ENCODE peak calls at places on chromosomes 3 and 15, in five cellular contexts. O is stomach, V is mucosa of descending colon, N is H1, P is AG10803. F is an unnamed sample.

GRCh38 chr3:97010881-97011657 is 196.7 kb downstream of the EPHA6 start:
- DNase-seq in V (no peak), N (no peak), P (no peak), O (no peak), F (no peak)

GRCh38 chr3:84125760-84126159 is 833.0 kb upstream of the CADM2 start:
- DNase-seq in V (no peak), P (no peak), N (no peak), O (no peak), F (no peak)

GRCh38 chr15:38252481-38253311 is at the start of gene SPRED1:
- DNase-seq in P (peak), V (peak), O (peak), N (no peak), F (no peak)

GRCh38 chr3:183180105-183180763 is 17.7 kb upstream of the LAMP3 start:
- DNase-seq in V (no peak), O (no peak), N (no peak), P (no peak), F (no peak)

GRCh38 chr3:48013288-48013980 is 2.8 kb downstream of the MAP4 start:
- DNase-seq in N (no peak), V (no peak), O (peak), P (peak), F (peak)

GRCh38 chr3:76886761-76887500 is 153.0 kb upstream of the ROBO2 start:
- DNase-seq in V (no peak), N (no peak), O (no peak), P (no peak), F (no peak)

GRCh38 chr3:32340039-32340438 is 51.6 kb upstream of the CMTM7 start:
- DNase-seq in P (peak), N (no peak), O (no peak), V (peak), F (peak)

GRCh38 chr15:79028411-79028964 is 62.1 kb downstream of the RASGRF1 start:
- DNase-seq in O (no peak), V (peak), P (peak), N (peak), F (peak)

GRCh38 chr3:172709776-172710708 is 825 bp downstream of the NCEH1 start:
- DNase-seq in P (peak), N (no peak), V (peak), O (peak), F (peak)

GRCh38 chr15:97959738-97960363 is 652 bp upstream of the ARRDC4 start:
- DNase-seq in O (no peak), V (peak), N (no peak), P (no peak), F (peak)

GRCh38 chr15:40525855-40526254 is 39.0 kb downstream of the CCDC32 start:
- DNase-seq in O (no peak), N (no peak), P (no peak), V (no peak), F (no peak)

GRCh38 chr15:38441130-38441519 is 12.8 kb upstream of the FAM98B start:
- DNase-seq in V (no peak), P (no peak), O (no peak), N (no peak), F (no peak)

GRCh38 chr3:194938845-194939531 is 253.3 kb downstream of the FAM43A start:
- DNase-seq in O (no peak), N (no peak), V (peak), P (peak), F (no peak)

GRCh38 chr3:157146664-157147082 is 13.3 kb downstream of the CCNL1 start:
- DNase-seq in N (no peak), P (no peak), V (no peak), O (no peak), F (no peak)

GRCh38 chr3:175150812-175151411 is 291.8 kb downstream of the NAALADL2 start:
- DNase-seq in O (no peak), V (peak), P (no peak), N (no peak), F (peak)

GRCh38 chr3:67653425-67654098 is 850 bp downstream of the SUCLG2 start:
- DNase-seq in N (no peak), V (no peak), P (no peak), O (no peak), F (peak)

GRCh38 chr3:10930641-10931040 is 61.9 kb upstream of the SLC6A1 start:
- DNase-seq in V (no peak), O (peak), N (no peak), P (no peak), F (no peak)

GRCh38 chr15:34682673-34683072 is 72.1 kb downstream of the GJD2 start:
- DNase-seq in O (no peak), V (no peak), P (peak), N (no peak), F (peak)

GRCh38 chr3:179149239-179149887 is 1.2 kb downstream of the PIK3CA start:
- DNase-seq in P (peak), N (no peak), O (no peak), V (peak), F (peak)

GRCh38 chr3:113057117-113057516 is 66.3 kb downstream of the GTPBP8 start:
- DNase-seq in N (no peak), V (no peak), O (no peak), P (no peak), F (no peak)

GRCh38 chr3:44827196-44827595 is 34.5 kb upstream of the TMEM42 start:
- DNase-seq in V (no peak), P (no peak), O (no peak), N (no peak), F (no peak)

GRCh38 chr15:38254065-38254883 is 1.6 kb downstream of the SPRED1 start:
- DNase-seq in N (no peak), P (peak), V (peak), O (peak), F (peak)

GRCh38 chr3:45272828-45273470 is 46.9 kb upstream of the TMEM158 start:
- DNase-seq in N (no peak), V (no peak), O (no peak), P (no peak), F (no peak)

GRCh38 chr15:91407237-91407889 is 307.3 kb downstream of the SV2B start:
- DNase-seq in N (no peak), O (no peak), V (peak), P (peak), F (peak)

GRCh38 chr3:16073218-16073617 is 101.3 kb upstream of the GALNT15 start:
- DNase-seq in V (peak), P (no peak), O (no peak), N (no peak), F (no peak)

GRCh38 chr3:195760345-195760983 is 39.7 kb downstream of the MUC20 start:
- DNase-seq in O (no peak), N (no peak), P (no peak), V (no peak), F (no peak)

GRCh38 chr15:48642795-48643194 is 2.7 kb downstream of the FBN1 start:
- DNase-seq in V (no peak), P (peak), N (no peak), O (no peak), F (no peak)

GRCh38 chr3:123449986-123450474 is 1.1 kb upstream of the ADCY5 start:
- DNase-seq in N (no peak), O (no peak), P (no peak), V (peak), F (no peak)

GRCh38 chr3:27254896-27255295 is 114.3 kb downstream of the NEK10 start:
- DNase-seq in P (no peak), N (no peak), O (no peak), V (no peak), F (no peak)

GRCh38 chr3:27252646-27253045 is 116.5 kb downstream of the NEK10 start:
- DNase-seq in O (no peak), N (no peak), P (peak), V (no peak), F (no peak)

GRCh38 chr3:27253391-27253790 is 115.8 kb downstream of the NEK10 start:
- DNase-seq in N (no peak), O (no peak), P (no peak), V (no peak), F (no peak)

GRCh38 chr3:27253831-27254230 is 115.4 kb downstream of the NEK10 start:
- DNase-seq in O (peak), P (peak), N (peak), V (peak), F (peak)
- TF ChIP-seq CTCF in O (no peak), P (peak), N (peak), V (peak), F (peak)

GRCh38 chr15:39509941-39510845 is 70.7 kb upstream of the THBS1 start:
- DNase-seq in V (no peak), N (no peak), O (no peak), P (no peak), F (no peak)

GRCh38 chr15:39514933-39515332 is 65.9 kb upstream of the THBS1 start:
- DNase-seq in O (no peak), N (no peak), P (no peak), V (no peak), F (no peak)

GRCh38 chr15:39508536-39508935 is 72.3 kb upstream of the THBS1 start:
- DNase-seq in O (no peak), V (no peak), P (peak), N (no peak), F (no peak)

GRCh38 chr15:39511000-39511914 is 69.6 kb upstream of the THBS1 start:
- DNase-seq in V (no peak), N (no peak), O (no peak), P (peak), F (peak)

DNA sequence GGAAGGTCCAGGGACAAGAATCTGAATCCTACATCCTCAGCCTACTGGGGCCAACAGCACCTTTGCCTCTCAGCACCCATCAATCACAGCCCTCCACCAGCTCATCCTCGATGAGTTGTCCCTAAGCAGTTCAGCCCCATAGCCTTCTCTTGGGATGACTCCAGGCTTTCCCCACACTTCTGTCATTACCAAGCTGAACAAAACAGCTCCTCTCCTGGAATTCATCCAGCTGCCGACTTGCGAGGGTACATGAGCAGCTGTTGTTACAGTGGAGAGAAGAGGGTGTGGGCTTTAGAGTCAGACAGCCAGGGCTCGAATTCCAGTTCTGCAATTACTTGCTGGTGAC is 69.0 kb upstream of the THBS1 start:
- DNase-seq in P (peak), N (no peak), V (no peak), O (no peak), F (no peak)
- H3K4me3 ChIP-seq in P (no peak), N (no peak), V (no peak), O (no peak), F (no peak)

GRCh38 chr3:36740822-36741221 is 23.5 kb downstream of the DCLK3 start:
- DNase-seq in P (no peak), O (no peak), V (no peak), N (no peak), F (no peak)

GRCh38 chr3:36743821-36744220 is 20.5 kb downstream of the DCLK3 start:
- DNase-seq in N (no peak), O (no peak), V (no peak), P (no peak), F (no peak)

GRCh38 chr3:36744770-36745169 is 19.6 kb downstream of the DCLK3 start:
- DNase-seq in V (no peak), P (no peak), N (no peak), O (no peak), F (no peak)

GRCh38 chr3:36738701-36739100 is 25.7 kb downstream of the DCLK3 start:
- DNase-seq in V (no peak), P (no peak), O (no peak), N (no peak), F (no peak)

GRCh38 chr3:36741285-36741684 is 23.1 kb downstream of the DCLK3 start:
- DNase-seq in O (no peak), P (peak), V (no peak), N (no peak), F (peak)
- TF ChIP-seq CTCF in O (no peak), P (peak), V (no peak), N (peak), F (peak)

GRCh38 chr15:65792988-65793812 is 1.1 kb upstream of the DENND4A start:
- DNase-seq in N (no peak), V (no peak), P (no peak), O (no peak), F (no peak)
- H3K4me3 ChIP-seq in N (peak), V (no peak), P (peak), O (peak), F (peak)

GRCh38 chr3:86948840-86949239 is 42.1 kb downstream of the VGLL3 start:
- DNase-seq in O (no peak), N (no peak), P (peak), V (no peak), F (peak)

GRCh38 chr3:86954226-86954625 is 36.7 kb downstream of the VGLL3 start:
- DNase-seq in N (no peak), V (no peak), P (no peak), O (no peak), F (peak)

GRCh38 chr3:86951343-86951742 is 39.6 kb downstream of the VGLL3 start:
- DNase-seq in P (peak), O (no peak), V (no peak), N (no peak), F (peak)

GRCh38 chr3:86949850-86950249 is 41.1 kb downstream of the VGLL3 start:
- DNase-seq in V (no peak), P (peak), O (no peak), N (no peak), F (peak)

DNA sequence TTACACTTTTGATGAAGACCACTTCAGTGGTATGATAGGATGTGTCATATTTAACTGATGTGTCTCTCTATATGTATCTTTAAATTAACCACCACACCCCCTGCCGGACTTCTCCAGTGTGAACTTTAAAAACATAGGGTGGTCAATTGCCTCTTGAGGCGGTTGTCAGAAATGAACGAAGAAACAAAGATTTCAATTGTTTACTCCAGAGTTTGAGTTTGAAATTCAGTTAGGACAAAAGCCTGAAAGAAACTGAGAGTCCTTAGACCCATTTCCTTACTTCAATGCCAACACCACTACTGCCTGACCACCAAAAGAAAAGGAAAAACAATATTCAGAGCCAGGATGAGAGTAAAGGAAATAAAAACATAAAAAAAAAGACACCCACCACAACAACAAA is 40.2 kb downstream of the VGLL3 start:
- DNase-seq in N (no peak), P (no peak), V (no peak), O (no peak), F (no peak)
- TF ChIP-seq CTCF in N (no peak), P (no peak), V (no peak), O (no peak), F (no peak)

GRCh38 chr15:67147410-67147949 is 82.1 kb downstream of the SMAD3 start:
- DNase-seq in N (no peak), O (no peak), V (no peak), P (no peak), F (no peak)

GRCh38 chr15:67146214-67146613 is 80.8 kb downstream of the SMAD3 start:
- DNase-seq in N (no peak), V (peak), P (peak), O (peak), F (peak)

GRCh38 chr15:67145710-67146109 is 80.3 kb downstream of the SMAD3 start:
- DNase-seq in V (no peak), O (no peak), P (no peak), N (no peak), F (no peak)

GRCh38 chr15:67148196-67148701 is 82.8 kb downstream of the SMAD3 start:
- DNase-seq in N (no peak), V (no peak), O (no peak), P (peak), F (peak)

DNA sequence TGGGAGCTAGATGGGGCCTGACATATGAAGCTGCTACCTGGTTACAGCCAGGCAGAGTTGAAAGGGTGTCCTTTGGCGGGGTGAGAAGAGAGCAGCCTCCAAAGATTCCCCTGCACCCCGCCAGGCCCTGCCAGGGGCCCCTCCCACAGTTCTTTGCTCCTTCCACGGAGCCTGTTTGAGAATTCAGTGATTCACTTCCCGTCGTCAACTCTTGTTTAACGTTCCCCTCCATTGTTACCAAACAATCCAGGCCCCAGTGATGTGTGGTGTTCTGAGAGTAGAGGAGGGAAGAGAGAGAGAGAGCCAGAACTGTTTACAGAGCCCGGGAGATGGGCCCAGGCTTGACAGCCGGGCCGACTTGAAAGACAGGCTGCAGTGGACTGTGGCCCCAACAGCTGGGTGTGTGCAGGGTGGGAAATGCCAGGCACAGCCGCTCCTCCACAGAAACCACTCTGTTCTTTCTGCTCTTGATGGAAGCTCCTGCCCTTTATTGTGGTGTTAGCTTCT is 81.5 kb downstream of the SMAD3 start:
- DNase-seq in O (no peak), N (no peak), P (peak), V (peak), F (peak)
- H3K4me3 ChIP-seq in O (no peak), N (no peak), P (no peak), V (no peak), F (no peak)

GRCh38 chr3:51819151-51819550 is 40.1 kb upstream of the IQCF6 start:
- DNase-seq in O (no peak), V (no peak), N (no peak), P (no peak), F (no peak)

GRCh38 chr3:51814034-51814433 is 35.0 kb upstream of the IQCF6 start:
- DNase-seq in P (no peak), V (no peak), N (no peak), O (no peak), F (no peak)

GRCh38 chr3:51815614-51816013 is 36.6 kb upstream of the IQCF6 start:
- DNase-seq in O (no peak), N (no peak), V (no peak), P (no peak), F (no peak)

GRCh38 chr3:51817375-51817774 is 38.3 kb upstream of the IQCF6 start:
- DNase-seq in P (no peak), V (no peak), O (no peak), N (no peak), F (no peak)

DNA sequence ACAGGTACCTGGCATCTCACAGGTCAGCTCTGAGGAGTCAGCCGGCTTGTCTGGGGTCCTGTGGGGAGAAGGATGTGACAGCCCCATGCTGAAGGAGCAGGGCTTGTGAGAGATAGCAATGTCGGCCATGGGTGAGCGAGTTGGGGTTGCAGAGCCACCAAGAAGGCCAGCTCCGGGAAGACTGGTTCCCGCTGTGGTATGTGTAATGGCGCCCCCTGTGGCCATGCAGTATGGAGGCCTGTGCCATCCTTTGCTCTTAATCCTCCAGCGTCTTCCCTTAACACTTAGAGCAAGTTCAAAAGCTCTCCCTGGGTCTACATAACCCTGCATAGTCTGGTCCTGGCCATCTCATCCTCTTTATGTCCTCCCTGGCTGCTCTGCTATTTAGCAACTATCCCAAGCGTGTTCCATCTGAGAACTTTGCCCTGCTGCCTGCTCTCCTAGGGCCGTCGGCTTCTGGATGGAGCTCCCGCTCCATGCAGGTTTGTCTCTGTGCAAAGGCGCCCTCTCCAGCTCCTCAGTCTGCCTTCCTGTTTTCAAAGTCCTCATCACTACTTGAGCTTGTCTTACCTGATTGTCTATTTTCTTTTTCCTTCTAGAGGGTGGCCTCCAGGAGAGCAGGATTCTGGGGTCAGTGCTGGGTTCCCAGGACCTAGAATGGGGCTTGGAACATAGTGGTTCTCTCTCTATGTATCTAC is 40.8 kb upstream of the IQCF6 start:
- DNase-seq in V (no peak), P (no peak), N (peak), O (no peak), F (no peak)
- TF ChIP-seq CTCF in V (no peak), P (no peak), N (peak), O (no peak), F (peak)

DNA sequence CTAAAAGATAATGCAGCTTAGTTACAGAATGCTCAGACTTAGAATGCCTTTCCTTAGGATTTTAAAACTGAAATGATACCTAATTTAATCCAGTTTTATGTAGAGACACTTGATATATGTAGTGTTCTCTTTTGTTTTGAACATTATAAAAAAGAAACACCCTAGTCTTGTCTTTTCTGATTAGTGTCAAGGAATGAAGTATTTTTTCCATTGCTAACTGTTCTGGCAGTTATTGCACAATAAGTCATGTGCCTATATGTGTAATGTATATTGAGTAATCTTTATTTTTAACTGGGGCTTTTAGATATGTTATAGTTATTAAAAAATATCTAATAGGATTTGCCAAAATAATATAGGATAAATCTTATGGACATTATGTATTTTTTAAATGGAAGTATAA is 4.5 kb downstream of the ARL8B start:
- DNase-seq in V (no peak), N (no peak), P (peak), O (no peak), F (peak)
- H3K4me3 ChIP-seq in V (no peak), N (no peak), P (no peak), O (no peak), F (no peak)

F was measured in bronchial epithelial cell.